ENCODE peak calls at places on chromosome 1, in four cellular contexts. H is T-helper 1 cell, N is GM23248, Y is G401. I is an unnamed sample.

GRCh38 chr1:236568285-236568894 is 35.9 kb downstream of the HEATR1 start:
- DNase-seq in H (no peak), N (peak; percentile 32), Y (no peak), I (no peak)

GRCh38 chr1:40344597-40344996 is 27.5 kb upstream of the COL9A2 start:
- DNase-seq in H (no peak), N (peak; percentile 81), Y (no peak), I (no peak)

GRCh38 chr1:200224315-200224714 is 185.5 kb downstream of the ZNF281 start:
- DNase-seq in H (no peak), N (peak; percentile 93), Y (no peak), I (no peak)

GRCh38 chr1:16139473-16139962 is 16.4 kb downstream of the EPHA2 start:
- DNase-seq in H (no peak), N (peak; percentile 83), Y (no peak), I (no peak)

GRCh38 chr1:184445997-184446396 is 59.2 kb downstream of the C1orf21 start:
- DNase-seq in H (no peak), N (no peak), Y (no peak), I (no peak)

GRCh38 chr1:169184812-169185211 is 78.3 kb downstream of the ATP1B1 start:
- DNase-seq in H (no peak), N (no peak), Y (no peak), I (no peak)

GRCh38 chr1:17439250-17440073 is at the start of gene RCC2:
- DNase-seq in H (peak; percentile 61), N (peak; percentile 90), Y (peak; percentile 64), I (peak; percentile 64)

GRCh38 chr1:161390559-161390858 is 22.8 kb upstream of the CFAP126 start:
- DNase-seq in H (no peak), N (no peak), Y (no peak), I (no peak)

GRCh38 chr1:159869607-159870006 is 7.2 kb upstream of the VSIG8 start:
- DNase-seq in H (no peak), N (peak; percentile 33), Y (no peak), I (no peak)

GRCh38 chr1:3060601-3061551 is 8.1 kb upstream of the PRDM16 start:
- DNase-seq in H (no peak), N (peak; percentile 54), Y (no peak), I (no peak)